ENCODE peak calls at places on chromosomes 16 and 17, in nine cellular contexts. One of them, this sample, is unnamed.

GRCh38 chr17:859461-860195 is 77.5 kb downstream of the MRM3 start:
- DNase-seq in sigmoid colon: peak
- DNase-seq in NCI-H1417: no peak
- DNase-seq in endothelial cell: no peak
- DNase-seq in AG09319: no peak
- DNase-seq in fibroblast of the aortic adventitia: peak
- DNase-seq in heart left ventricle: peak
- DNase-seq in lower leg skin: no peak
- DNase-seq in T-cell: no peak
- DNase-seq in this sample: peak

GRCh38 chr16:13680021-13680672 is 239.8 kb upstream of the ERCC4 start:
- DNase-seq in sigmoid colon: no peak
- DNase-seq in NCI-H1417: no peak
- DNase-seq in endothelial cell: no peak
- DNase-seq in AG09319: no peak
- DNase-seq in fibroblast of the aortic adventitia: no peak
- DNase-seq in heart left ventricle: no peak
- DNase-seq in lower leg skin: no peak
- DNase-seq in T-cell: no peak
- DNase-seq in this sample: no peak

GRCh38 chr17:43015579-43015978 is 6.6 kb downstream of the VAT1 start:
- DNase-seq in sigmoid colon: peak
- DNase-seq in NCI-H1417: no peak
- DNase-seq in endothelial cell: no peak
- DNase-seq in AG09319: no peak
- DNase-seq in fibroblast of the aortic adventitia: peak
- DNase-seq in heart left ventricle: peak
- DNase-seq in lower leg skin: no peak
- DNase-seq in T-cell: no peak
- DNase-seq in this sample: peak

GRCh38 chr16:87953308-87954208 is 2.3 kb downstream of the BANP start:
- DNase-seq in sigmoid colon: no peak
- DNase-seq in NCI-H1417: no peak
- DNase-seq in endothelial cell: no peak
- DNase-seq in AG09319: no peak
- DNase-seq in fibroblast of the aortic adventitia: no peak
- DNase-seq in heart left ventricle: no peak
- DNase-seq in lower leg skin: no peak
- DNase-seq in T-cell: no peak
- DNase-seq in this sample: no peak

GRCh38 chr16:57648590-57649442 is 19.3 kb upstream of the ADGRG3 start:
- DNase-seq in sigmoid colon: peak
- DNase-seq in NCI-H1417: peak
- DNase-seq in endothelial cell: peak
- DNase-seq in AG09319: no peak
- DNase-seq in fibroblast of the aortic adventitia: peak
- DNase-seq in heart left ventricle: peak
- DNase-seq in lower leg skin: peak
- DNase-seq in T-cell: peak
- DNase-seq in this sample: peak

GRCh38 chr17:18038149-18038850 is 668 bp downstream of the ATPAF2 start:
- DNase-seq in sigmoid colon: no peak
- DNase-seq in NCI-H1417: no peak
- DNase-seq in endothelial cell: no peak
- DNase-seq in AG09319: no peak
- DNase-seq in fibroblast of the aortic adventitia: no peak
- DNase-seq in heart left ventricle: no peak
- DNase-seq in lower leg skin: no peak
- DNase-seq in T-cell: no peak
- DNase-seq in this sample: no peak

GRCh38 chr17:28523876-28524275 is 17.7 kb downstream of the FOXN1 start:
- DNase-seq in sigmoid colon: no peak
- DNase-seq in NCI-H1417: no peak
- DNase-seq in endothelial cell: no peak
- DNase-seq in AG09319: no peak
- DNase-seq in fibroblast of the aortic adventitia: no peak
- DNase-seq in heart left ventricle: no peak
- DNase-seq in lower leg skin: no peak
- DNase-seq in T-cell: no peak
- DNase-seq in this sample: no peak

GRCh38 chr16:74563828-74564263 is 43.1 kb downstream of the GLG1 start:
- DNase-seq in sigmoid colon: no peak
- DNase-seq in NCI-H1417: no peak
- DNase-seq in endothelial cell: no peak
- DNase-seq in AG09319: no peak
- DNase-seq in fibroblast of the aortic adventitia: peak
- DNase-seq in heart left ventricle: no peak
- DNase-seq in lower leg skin: peak
- DNase-seq in T-cell: no peak
- DNase-seq in this sample: peak

GRCh38 chr17:19312406-19312805 is 50.1 kb downstream of the B9D1 start:
- DNase-seq in sigmoid colon: peak
- DNase-seq in NCI-H1417: no peak
- DNase-seq in endothelial cell: no peak
- DNase-seq in AG09319: no peak
- DNase-seq in fibroblast of the aortic adventitia: no peak
- DNase-seq in heart left ventricle: no peak
- DNase-seq in lower leg skin: no peak
- DNase-seq in T-cell: no peak
- DNase-seq in this sample: no peak

GRCh38 chr17:4310349-4311060 is 46.7 kb upstream of the ANKFY1 start:
- DNase-seq in sigmoid colon: no peak
- DNase-seq in NCI-H1417: no peak
- DNase-seq in endothelial cell: no peak
- DNase-seq in AG09319: peak
- DNase-seq in fibroblast of the aortic adventitia: peak
- DNase-seq in heart left ventricle: peak
- DNase-seq in lower leg skin: no peak
- DNase-seq in T-cell: no peak
- DNase-seq in this sample: peak

GRCh38 chr16:1932050-1933028 is 10.7 kb downstream of the MSRB1 start:
- DNase-seq in sigmoid colon: no peak
- DNase-seq in NCI-H1417: no peak
- DNase-seq in endothelial cell: no peak
- DNase-seq in AG09319: no peak
- DNase-seq in fibroblast of the aortic adventitia: no peak
- DNase-seq in heart left ventricle: no peak
- DNase-seq in lower leg skin: no peak
- DNase-seq in T-cell: no peak
- DNase-seq in this sample: peak

GRCh38 chr17:74995847-74996246 is 8.4 kb downstream of the CDR2L start:
- DNase-seq in sigmoid colon: no peak
- DNase-seq in NCI-H1417: no peak
- DNase-seq in endothelial cell: no peak
- DNase-seq in AG09319: no peak
- DNase-seq in fibroblast of the aortic adventitia: no peak
- DNase-seq in heart left ventricle: no peak
- DNase-seq in lower leg skin: no peak
- DNase-seq in T-cell: no peak
- DNase-seq in this sample: no peak

GRCh38 chr16:53743149-53743566 is 39.2 kb downstream of the FTO start:
- DNase-seq in sigmoid colon: no peak
- DNase-seq in NCI-H1417: peak
- DNase-seq in endothelial cell: peak
- DNase-seq in AG09319: no peak
- DNase-seq in fibroblast of the aortic adventitia: peak
- DNase-seq in heart left ventricle: no peak
- DNase-seq in lower leg skin: no peak
- DNase-seq in T-cell: no peak
- DNase-seq in this sample: peak

GRCh38 chr16:23072084-23072599 is 77.1 kb downstream of the USP31 start:
- DNase-seq in sigmoid colon: peak
- DNase-seq in NCI-H1417: no peak
- DNase-seq in endothelial cell: no peak
- DNase-seq in AG09319: no peak
- DNase-seq in fibroblast of the aortic adventitia: peak
- DNase-seq in heart left ventricle: peak
- DNase-seq in lower leg skin: peak
- DNase-seq in T-cell: no peak
- DNase-seq in this sample: peak

GRCh38 chr17:63041722-63042121 is 75.7 kb downstream of the TANC2 start:
- DNase-seq in sigmoid colon: no peak
- DNase-seq in NCI-H1417: peak
- DNase-seq in endothelial cell: no peak
- DNase-seq in AG09319: no peak
- DNase-seq in fibroblast of the aortic adventitia: no peak
- DNase-seq in heart left ventricle: no peak
- DNase-seq in lower leg skin: no peak
- DNase-seq in T-cell: no peak
- DNase-seq in this sample: no peak

GRCh38 chr17:19345486-19346350 is 16.8 kb downstream of the B9D1 start:
- DNase-seq in sigmoid colon: peak
- DNase-seq in NCI-H1417: no peak
- DNase-seq in endothelial cell: no peak
- DNase-seq in AG09319: no peak
- DNase-seq in fibroblast of the aortic adventitia: no peak
- DNase-seq in heart left ventricle: no peak
- DNase-seq in lower leg skin: no peak
- DNase-seq in T-cell: no peak
- DNase-seq in this sample: no peak

GRCh38 chr17:79646721-79647455 is 36.0 kb upstream of the RBFOX3 start:
- DNase-seq in sigmoid colon: peak
- DNase-seq in NCI-H1417: no peak
- DNase-seq in endothelial cell: no peak
- DNase-seq in AG09319: no peak
- DNase-seq in fibroblast of the aortic adventitia: no peak
- DNase-seq in heart left ventricle: no peak
- DNase-seq in lower leg skin: peak
- DNase-seq in T-cell: no peak
- DNase-seq in this sample: no peak

GRCh38 chr17:83151442-83152220 is 72.2 kb downstream of the METRNL start:
- DNase-seq in sigmoid colon: peak
- DNase-seq in NCI-H1417: no peak
- DNase-seq in endothelial cell: no peak
- DNase-seq in AG09319: no peak
- DNase-seq in fibroblast of the aortic adventitia: peak
- DNase-seq in heart left ventricle: no peak
- DNase-seq in lower leg skin: peak
- DNase-seq in T-cell: no peak
- DNase-seq in this sample: no peak

GRCh38 chr16:67767953-67768352 is 38.4 kb downstream of the RANBP10 start:
- DNase-seq in sigmoid colon: no peak
- DNase-seq in NCI-H1417: no peak
- DNase-seq in endothelial cell: no peak
- DNase-seq in AG09319: peak
- DNase-seq in fibroblast of the aortic adventitia: peak
- DNase-seq in heart left ventricle: no peak
- DNase-seq in lower leg skin: no peak
- DNase-seq in T-cell: no peak
- DNase-seq in this sample: peak

GRCh38 chr16:67481561-67482259 is 753 bp upstream of the ATP6V0D1 start:
- DNase-seq in sigmoid colon: peak
- DNase-seq in NCI-H1417: no peak
- DNase-seq in endothelial cell: no peak
- DNase-seq in AG09319: no peak
- DNase-seq in fibroblast of the aortic adventitia: peak
- DNase-seq in heart left ventricle: peak
- DNase-seq in lower leg skin: peak
- DNase-seq in T-cell: peak
- DNase-seq in this sample: peak

GRCh38 chr17:67326440-67326839 is 39.9 kb downstream of the PSMD12 start:
- DNase-seq in sigmoid colon: no peak
- DNase-seq in NCI-H1417: no peak
- DNase-seq in endothelial cell: no peak
- DNase-seq in AG09319: no peak
- DNase-seq in fibroblast of the aortic adventitia: no peak
- DNase-seq in heart left ventricle: no peak
- DNase-seq in lower leg skin: no peak
- DNase-seq in T-cell: no peak
- DNase-seq in this sample: no peak

GRCh38 chr17:27491713-27492190 is 35.5 kb downstream of the KSR1 start:
- DNase-seq in sigmoid colon: no peak
- DNase-seq in NCI-H1417: no peak
- DNase-seq in endothelial cell: no peak
- DNase-seq in AG09319: no peak
- DNase-seq in fibroblast of the aortic adventitia: no peak
- DNase-seq in heart left ventricle: no peak
- DNase-seq in lower leg skin: no peak
- DNase-seq in T-cell: no peak
- DNase-seq in this sample: no peak

GRCh38 chr16:67528870-67529638 is 425 bp downstream of the RIPOR1 start:
- DNase-seq in sigmoid colon: no peak
- DNase-seq in NCI-H1417: peak
- DNase-seq in endothelial cell: no peak
- DNase-seq in AG09319: no peak
- DNase-seq in fibroblast of the aortic adventitia: no peak
- DNase-seq in heart left ventricle: peak
- DNase-seq in lower leg skin: no peak
- DNase-seq in T-cell: no peak
- DNase-seq in this sample: peak

GRCh38 chr16:85935957-85936760 is 37.2 kb downstream of the IRF8 start:
- DNase-seq in sigmoid colon: no peak
- DNase-seq in NCI-H1417: no peak
- DNase-seq in endothelial cell: no peak
- DNase-seq in AG09319: no peak
- DNase-seq in fibroblast of the aortic adventitia: no peak
- DNase-seq in heart left ventricle: no peak
- DNase-seq in lower leg skin: no peak
- DNase-seq in T-cell: peak
- DNase-seq in this sample: no peak

This sample was measured in fibroblast of pulmonary artery.